ENCODE peak calls at places on chromosomes 13 and 19, in four cellular contexts. L is upper lobe of right lung, K is left ventricle myocardium inferior, B is left lung. W is an unnamed sample.

GRCh38 chr19:46860846-46861690 is at the start of gene ARHGAP35:
- DNase-seq in L (peak; percentile 72), K (no peak), B (peak; percentile 82), W (peak; percentile 43)

GRCh38 chr19:48718711-48719231 is 754 bp downstream of the MAMSTR start:
- DNase-seq in B (no peak), L (no peak), K (no peak), W (no peak)

GRCh38 chr19:58117841-58118575 is 20.0 kb upstream of the ZSCAN18 start:
- DNase-seq in L (no peak), K (no peak), B (no peak), W (no peak)

GRCh38 chr13:20231839-20232555 is at the start of gene GJB6:
- DNase-seq in L (no peak), K (no peak), B (peak; percentile 82), W (no peak)

GRCh38 chr13:106143930-106144709 is 391.3 kb downstream of the EFNB2 start:
- DNase-seq in K (no peak), B (no peak), L (no peak), W (no peak)

GRCh38 chr13:97660488-97661086 is 226.6 kb downstream of the RAP2A start:
- DNase-seq in L (no peak), B (no peak), K (peak; percentile 13), W (no peak)

GRCh38 chr13:80783926-80784325 is 443.0 kb upstream of the SPRY2 start:
- DNase-seq in L (no peak), B (no peak), K (no peak), W (no peak)

GRCh38 chr13:106867249-106867648 is 299.3 kb upstream of the ARGLU1 start:
- DNase-seq in B (no peak), K (no peak), L (no peak), W (no peak)

GRCh38 chr13:65966991-65967451 is 1263.1 kb downstream of the PCDH9 start:
- DNase-seq in B (no peak), K (no peak), L (no peak), W (no peak)

GRCh38 chr19:48644839-48645651 is 942 bp downstream of the CA11 start:
- DNase-seq in K (peak; percentile 72), B (peak; percentile 80), L (peak; percentile 78), W (peak; percentile 89)

GRCh38 chr19:13118424-13119193 is 545 bp downstream of the NACC1 start:
- DNase-seq in K (peak; percentile 43), L (peak; percentile 91), B (peak; percentile 89), W (peak; percentile 42)

DNA sequence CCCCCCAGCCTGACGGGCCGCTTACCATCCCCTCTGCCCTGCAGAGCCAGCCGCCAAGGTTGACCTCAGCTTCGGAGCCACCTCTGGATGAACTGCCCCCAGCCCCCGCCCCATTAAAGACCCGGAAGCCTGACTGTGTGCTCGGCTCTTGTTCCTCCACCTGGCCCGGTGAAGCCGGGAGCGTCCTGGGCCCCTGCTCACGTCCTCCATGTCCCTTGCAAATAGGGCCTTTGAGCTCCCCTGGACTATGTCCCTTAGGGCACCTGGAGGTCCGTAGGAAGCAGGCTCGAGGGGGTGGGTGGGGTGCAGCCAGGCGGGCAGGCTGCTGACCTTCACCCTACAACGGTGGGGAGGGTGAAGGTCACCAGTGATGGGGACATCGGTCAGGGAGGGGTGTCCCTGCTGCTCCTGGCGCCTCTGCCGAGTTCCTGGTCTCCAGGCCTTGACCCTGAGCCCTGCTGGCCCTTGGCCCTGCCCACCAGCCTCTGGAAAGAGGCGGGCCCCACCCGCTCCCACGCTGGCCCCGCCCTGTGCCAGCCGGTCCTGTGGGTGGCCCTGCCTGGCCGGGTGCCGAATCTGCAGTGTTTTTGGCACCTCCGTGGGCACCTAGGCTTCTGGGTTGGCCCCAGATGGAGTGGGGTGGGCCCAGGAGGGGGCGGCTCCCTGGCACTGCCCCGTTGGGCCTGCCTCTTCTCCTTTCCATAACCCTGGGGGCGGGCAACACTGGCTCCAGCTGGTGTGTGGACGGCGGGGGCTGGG is 3.3 kb downstream of the ATP5F1D start:
- DNase-seq in B (peak; percentile 93), L (peak; percentile 92), K (peak; percentile 87), W (peak; percentile 66)
- TF ChIP-seq CTCF in B (no peak), L (no peak), K (no peak), W (no peak)

GRCh38 chr13:108915095-108915633 is 285.8 kb downstream of the MYO16 start:
- DNase-seq in L (no peak), K (no peak), B (no peak), W (no peak)
- TF ChIP-seq CTCF in L (peak; percentile 49), K (peak; percentile 46), B (peak; percentile 21), W (peak; percentile 26)

DNA sequence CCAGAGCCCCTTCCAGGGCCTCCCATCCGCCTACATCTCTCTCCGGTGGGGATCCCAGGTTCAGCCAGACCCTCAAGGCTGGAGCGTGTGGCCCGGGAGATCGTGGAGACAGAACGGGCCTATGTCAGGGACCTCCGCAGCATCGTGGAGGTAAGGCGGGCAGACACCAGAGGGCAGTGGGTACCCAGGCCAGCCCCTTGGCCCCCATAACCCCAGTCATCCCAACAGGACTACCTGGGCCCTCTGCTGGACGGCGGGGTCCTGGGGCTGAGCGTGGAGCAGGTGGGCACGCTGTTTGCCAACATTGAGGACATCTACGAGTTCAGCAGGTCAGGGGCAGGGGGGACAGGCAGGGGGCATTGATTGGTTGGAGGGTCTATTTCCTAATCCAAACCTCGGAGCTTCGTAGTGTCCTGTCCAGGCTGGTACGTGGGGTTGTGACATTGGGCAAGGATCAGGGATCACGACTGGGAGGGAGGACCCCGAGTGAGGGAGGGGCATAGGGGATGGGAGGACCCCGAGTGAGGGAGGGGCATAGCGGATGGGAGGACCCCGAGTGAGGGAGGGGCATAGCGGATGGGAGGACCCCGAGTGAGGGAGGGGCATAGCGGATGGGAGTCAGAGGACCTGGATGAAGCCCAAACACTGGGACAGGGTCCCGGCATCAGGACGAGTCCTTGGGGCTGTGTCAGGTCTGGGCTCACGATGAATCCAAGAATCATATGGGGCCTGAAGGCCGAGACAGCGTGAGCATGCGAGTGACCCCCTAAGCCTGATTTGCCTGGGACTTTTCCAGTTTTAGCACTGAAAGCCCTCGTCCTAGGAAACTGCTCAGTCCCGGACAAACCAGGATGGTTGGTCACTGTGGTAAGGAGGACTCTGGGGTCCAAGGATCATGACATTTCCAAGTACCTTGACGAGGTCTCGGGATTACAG is 2.9 kb downstream of the PLEKHG2 start:
- DNase-seq in B (no peak), L (no peak), K (no peak), W (peak; percentile 28)
- TF ChIP-seq CTCF in B (no peak), L (no peak), K (no peak), W (no peak)

DNA sequence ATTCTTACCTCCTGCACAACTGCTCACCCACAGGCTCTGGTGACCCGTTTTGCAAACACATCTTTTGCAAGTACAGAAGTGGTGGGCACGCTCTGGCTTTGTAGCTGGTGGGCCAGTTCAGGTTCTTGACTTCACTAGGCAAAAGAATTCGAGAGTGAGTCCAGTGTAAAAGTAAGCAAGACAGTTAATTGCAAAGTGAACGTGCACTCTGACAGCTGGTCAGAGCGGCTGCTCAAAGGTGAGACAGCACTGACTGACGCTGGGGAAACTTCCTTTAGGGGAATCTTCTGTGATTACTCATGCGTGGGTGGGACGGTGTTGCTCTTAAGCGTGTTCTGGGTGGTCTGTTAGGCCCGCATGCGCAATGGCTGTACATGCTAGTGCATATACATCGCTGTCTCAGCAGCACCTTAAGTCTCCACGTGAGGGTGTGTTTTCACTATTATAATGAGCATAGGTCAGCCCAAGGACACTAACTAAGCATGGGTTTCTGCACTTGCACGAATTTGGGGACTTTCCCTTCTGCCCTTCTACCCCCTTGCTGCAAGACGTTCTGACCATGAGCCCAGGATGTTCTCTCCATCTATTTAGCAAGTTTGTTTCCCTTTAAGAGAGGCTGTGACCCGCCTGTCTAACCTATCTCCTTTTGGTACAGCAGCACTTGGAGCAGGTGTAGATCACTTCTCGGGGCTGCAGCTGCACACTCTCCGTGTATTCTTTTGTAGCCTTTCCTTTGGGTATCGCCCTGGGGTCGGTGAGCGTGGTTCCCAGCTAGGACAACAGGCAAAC is 30.2 kb upstream of the CD33 start:
- DNase-seq in L (no peak), K (no peak), B (no peak), W (no peak)
- TF ChIP-seq CTCF in L (no peak), K (no peak), B (no peak), W (no peak)

GRCh38 chr19:20321139-20321656 is 154.2 kb downstream of the ZNF486 start:
- DNase-seq in B (no peak), L (no peak), K (no peak), W (no peak)

DNA sequence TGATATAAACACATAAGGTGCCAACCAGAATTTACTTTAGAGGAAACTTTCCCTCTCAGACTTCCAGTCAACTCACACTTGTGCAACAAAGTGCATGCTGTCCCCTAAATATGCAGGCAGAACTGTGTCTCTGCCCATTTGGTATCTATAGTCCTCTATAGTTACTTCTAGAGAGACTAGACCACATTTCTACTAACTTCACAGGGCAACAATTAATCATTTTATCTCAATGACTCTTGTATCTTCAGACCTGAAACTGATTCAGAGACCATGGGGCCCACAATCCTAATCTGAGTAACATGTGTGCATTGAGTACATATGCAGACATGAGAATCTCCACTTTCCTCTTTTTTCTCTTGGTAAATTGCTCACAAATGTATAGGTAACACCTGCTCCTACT is 158.1 kb downstream of the ZNF486 start:
- DNase-seq in K (no peak), L (no peak), B (no peak), W (no peak)
- TF ChIP-seq CTCF in K (no peak), L (no peak), B (no peak), W (no peak)

DNA sequence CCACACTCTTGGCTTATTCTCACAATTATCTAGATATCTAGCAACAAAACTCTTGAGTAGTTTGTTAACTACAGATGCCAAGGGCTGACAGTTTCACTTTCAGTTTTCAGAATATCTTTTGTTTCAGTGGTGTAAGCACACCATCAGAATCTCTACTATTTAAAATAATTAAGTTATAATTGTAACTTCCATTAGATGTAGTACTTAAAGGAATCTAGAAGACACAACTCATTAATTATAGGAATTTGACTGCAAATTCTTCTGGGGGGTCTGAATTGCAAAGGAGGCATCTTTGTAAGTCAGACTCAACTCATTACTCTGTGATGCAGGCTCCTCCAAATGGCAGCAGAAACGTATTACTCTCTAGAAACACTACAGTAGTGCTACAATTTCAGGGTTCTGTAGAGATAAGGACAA is 44.9 kb upstream of the USPL1 start:
- DNase-seq in L (no peak), B (no peak), K (no peak), W (no peak)
- TF ChIP-seq CTCF in L (peak; percentile 39), B (peak; percentile 32), K (peak; percentile 32), W (peak; percentile 18)

GRCh38 chr19:50518091-50519005 is 4.6 kb upstream of the ASPDH start:
- DNase-seq in K (no peak), B (peak; percentile 75), L (no peak), W (no peak)
- TF ChIP-seq CTCF in K (no peak), B (no peak), L (no peak), W (no peak)

W was measured in uterus.